ENCODE peak calls at places on chromosomes 12 and 14, in seven cellular contexts. J is pancreas; H is activated CD4-positive, alpha-beta T cell treated with anti-CD3 and anti-CD28 coated beads, Interleukin-2, amount 50 U/mL, for 4 hours; A is CD4-positive, alpha-beta memory T cell; D is GDM1; S is stimulated activated CD8-positive, alpha-beta memory T cell treated with anti-CD3 and anti-CD28 coated beads, Interleukin-4, amount 100 ng/mL, for 24 hours; K is tibial artery. L is an unnamed sample.

GRCh38 chr14:105137481-105138020 is 31.0 kb downstream of the JAG2 start:
- DNase-seq in J (no peak), H (no peak), A (no peak), D (no peak), S (no peak), K (peak), L (no peak)

GRCh38 chr12:108400060-108400459 is 60.9 kb upstream of the CMKLR1 start:
- DNase-seq in J (no peak), H (no peak), A (no peak), D (no peak), S (no peak), K (no peak), L (no peak)

GRCh38 chr12:104964167-104964566 is 6.1 kb upstream of the SLC41A2 start:
- DNase-seq in J (no peak), H (no peak), A (no peak), D (no peak), S (no peak), K (no peak), L (no peak)

GRCh38 chr12:104133861-104134260 is 4.1 kb downstream of the NFYB start:
- DNase-seq in J (no peak), H (no peak), A (no peak), D (no peak), S (no peak), K (no peak), L (no peak)

GRCh38 chr12:104877107-104877705 is 80.9 kb downstream of the SLC41A2 start:
- DNase-seq in J (no peak), H (peak), A (peak), D (peak), S (peak), K (no peak), L (peak)

GRCh38 chr12:131000000-131000486 is 46.3 kb downstream of the ADGRD1 start:
- DNase-seq in J (no peak), H (no peak), A (no peak), D (no peak), S (no peak), K (no peak), L (no peak)

GRCh38 chr12:46177842-46178608 is 90.8 kb downstream of the SLC38A1 start:
- DNase-seq in J (no peak), H (no peak), A (peak), D (peak), S (no peak), K (no peak), L (no peak)

GRCh38 chr14:102663031-102663430 is 70.6 kb downstream of the RCOR1 start:
- DNase-seq in J (no peak), H (no peak), A (no peak), D (no peak), S (no peak), K (no peak), L (no peak)

GRCh38 chr12:113464852-113465719 is 6.6 kb downstream of the LHX5 start:
- DNase-seq in J (no peak), H (no peak), A (no peak), D (no peak), S (no peak), K (no peak), L (no peak)

GRCh38 chr14:76467843-76468242 is 91.9 kb downstream of the ESRRB start:
- DNase-seq in J (no peak), H (no peak), A (no peak), D (no peak), S (no peak), K (no peak), L (no peak)

GRCh38 chr14:35998303-35998702 is 172.2 kb downstream of the BRMS1L start:
- DNase-seq in J (no peak), H (no peak), A (no peak), D (no peak), S (no peak), K (no peak), L (no peak)

GRCh38 chr12:40145896-40146295 is 40.0 kb upstream of the SLC2A13 start:
- DNase-seq in J (no peak), H (no peak), A (no peak), D (no peak), S (no peak), K (no peak), L (no peak)

GRCh38 chr12:49810159-49810459 is 18.1 kb downstream of the NCKAP5L start:
- DNase-seq in J (no peak), H (no peak), A (no peak), D (no peak), S (no peak), K (no peak), L (no peak)

GRCh38 chr12:31749024-31749704 is 20.3 kb upstream of the AMN1 start:
- DNase-seq in J (peak), H (peak), A (no peak), D (no peak), S (peak), K (peak), L (peak)

GRCh38 chr14:74538411-74539391 is 45.1 kb downstream of the ISCA2 start:
- DNase-seq in J (no peak), H (no peak), A (no peak), D (no peak), S (no peak), K (no peak), L (no peak)

GRCh38 chr14:22896760-22897159 is 13.7 kb downstream of the REM2 start:
- DNase-seq in J (no peak), H (no peak), A (no peak), D (no peak), S (no peak), K (no peak), L (no peak)

GRCh38 chr12:122951406-122951805 is 14.9 kb downstream of the ABCB9 start:
- DNase-seq in J (no peak), H (no peak), A (no peak), D (no peak), S (no peak), K (no peak), L (no peak)

GRCh38 chr14:99717682-99718013 is 33.5 kb downstream of the CYP46A1 start:
- DNase-seq in J (no peak), H (no peak), A (no peak), D (no peak), S (no peak), K (no peak), L (no peak)

GRCh38 chr12:54306925-54307731 is 6.3 kb upstream of the NFE2 start:
- DNase-seq in J (peak), H (no peak), A (no peak), D (peak), S (peak), K (no peak), L (peak)

GRCh38 chr12:34217660-34218059 is 195.4 kb downstream of the ALG10 start:
- DNase-seq in J (no peak), H (no peak), A (no peak), D (no peak), S (no peak), K (no peak), L (no peak)

GRCh38 chr12:69284131-69284530 is 44.8 kb downstream of the CPSF6 start:
- DNase-seq in J (peak), H (no peak), A (no peak), D (no peak), S (peak), K (peak), L (peak)